ENCODE peak calls at places on chromosomes 4 and X, in six cellular contexts. M is brain microvascular endothelial cell; G is ACHN; R is AML-193; Z is GM03348; U is Jurkat, Clone E6-1. F is an unnamed sample.

GRCh38 chrX:103941201-103941975 is 21.0 kb upstream of the TMSB15B start:
- DNase-seq in M (no peak), G (peak), R (peak), Z (peak), U (peak), F (no peak)

GRCh38 chr4:7392438-7393374 is 42.0 kb downstream of the PSAPL1 start:
- DNase-seq in M (peak), G (no peak), R (no peak), Z (peak), U (no peak), F (no peak)

GRCh38 chr4:73576366-73576765 is 43.9 kb downstream of the RASSF6 start:
- DNase-seq in M (no peak), G (no peak), R (peak), Z (peak), U (no peak), F (no peak)

GRCh38 chr4:55729306-55730142 is 90.1 kb upstream of the EXOC1L start:
- DNase-seq in M (no peak), G (no peak), R (no peak), Z (no peak), U (no peak), F (no peak)

GRCh38 chrX:13837290-13837745 is 20.4 kb upstream of the GPM6B start:
- DNase-seq in M (no peak), G (no peak), R (no peak), Z (no peak), U (no peak), F (no peak)

GRCh38 chrX:136931661-136932060 is 51.1 kb upstream of the RBMX start:
- DNase-seq in M (no peak), G (no peak), R (no peak), Z (no peak), U (no peak), F (no peak)

GRCh38 chrX:107154787-107155620 is 36.4 kb upstream of the RBM41 start:
- DNase-seq in M (peak), G (peak), R (no peak), Z (no peak), U (no peak), F (peak)

GRCh38 chr4:184250795-184251679 is 33.4 kb upstream of the ENPP6 start:
- DNase-seq in M (peak), G (peak), R (peak), Z (peak), U (peak), F (no peak)

GRCh38 chr4:122456228-122457106 is at the start of gene IL2:
- DNase-seq in M (no peak), G (no peak), R (no peak), Z (no peak), U (peak), F (no peak)

GRCh38 chr4:53055716-53056413 is 193.7 kb downstream of the RASL11B start:
- DNase-seq in M (no peak), G (no peak), R (no peak), Z (no peak), U (no peak), F (no peak)

GRCh38 chrX:48472851-48473717 is 2.9 kb upstream of the FTSJ1 start:
- DNase-seq in M (no peak), G (no peak), R (no peak), Z (no peak), U (no peak), F (no peak)

GRCh38 chr4:168505996-168506395 is 9.1 kb downstream of the PALLD start:
- DNase-seq in M (no peak), G (no peak), R (peak), Z (no peak), U (no peak), F (no peak)

GRCh38 chr4:13483142-13484044 is 747 bp downstream of the RAB28 start:
- DNase-seq in M (peak), G (peak), R (no peak), Z (peak), U (peak), F (peak)

GRCh38 chr4:185839770-185840169 is 27.8 kb upstream of the SORBS2 start:
- DNase-seq in M (peak), G (peak), R (no peak), Z (no peak), U (no peak), F (no peak)

GRCh38 chrX:9337056-9337455 is 127.8 kb upstream of the TBL1X start:
- DNase-seq in M (no peak), G (no peak), R (no peak), Z (peak), U (no peak), F (no peak)

GRCh38 chrX:143669395-143669794 is 33.5 kb upstream of the SLITRK4 start:
- DNase-seq in M (no peak), G (peak), R (peak), Z (peak), U (peak), F (no peak)

GRCh38 chr4:147725673-147726072 is 6.2 kb upstream of the ARHGAP10 start:
- DNase-seq in M (no peak), G (no peak), R (no peak), Z (no peak), U (no peak), F (no peak)

GRCh38 chr4:21544410-21544809 is 404.2 kb downstream of the KCNIP4 start:
- DNase-seq in M (no peak), G (no peak), R (no peak), Z (no peak), U (no peak), F (no peak)

GRCh38 chr4:151930372-151930771 is 169.6 kb upstream of the GATB start:
- DNase-seq in M (no peak), G (no peak), R (peak), Z (no peak), U (peak), F (no peak)

GRCh38 chr4:73452953-73453700 is 17.1 kb downstream of the AFP start:
- DNase-seq in M (no peak), G (no peak), R (no peak), Z (no peak), U (no peak), F (no peak)

GRCh38 chr4:106982711-106983211 is 53.4 kb downstream of the DKK2 start:
- DNase-seq in M (no peak), G (no peak), R (no peak), Z (no peak), U (no peak), F (no peak)

GRCh38 chr4:47933798-47934197 is 19.4 kb upstream of the NFXL1 start:
- DNase-seq in M (no peak), G (peak), R (peak), Z (peak), U (peak), F (no peak)

GRCh38 chrX:154412468-154412867 is 1.1 kb downstream of the TAFAZZIN start:
- DNase-seq in M (no peak), G (no peak), R (peak), Z (no peak), U (no peak), F (no peak)

GRCh38 chr4:164068392-164068791 is 573.9 kb downstream of the TMA16 start:
- DNase-seq in M (no peak), G (no peak), R (no peak), Z (no peak), U (no peak), F (no peak)

GRCh38 chr4:98572697-98573096 is 85.7 kb downstream of the TSPAN5 start:
- DNase-seq in M (no peak), G (no peak), R (no peak), Z (no peak), U (no peak), F (no peak)

GRCh38 chr4:168388890-168389289 is 70.3 kb upstream of the DDX60 start:
- DNase-seq in M (peak), G (peak), R (no peak), Z (peak), U (no peak), F (no peak)

GRCh38 chrX:150476183-150476699 is 92.2 kb upstream of the MTM1 start:
- DNase-seq in M (no peak), G (no peak), R (no peak), Z (peak), U (no peak), F (no peak)

GRCh38 chr4:93359609-93360008 is 468.9 kb upstream of the ATOH1 start:
- DNase-seq in M (no peak), G (no peak), R (no peak), Z (no peak), U (no peak), F (no peak)

GRCh38 chr4:141684785-141685184 is 48.4 kb downstream of the IL15 start:
- DNase-seq in M (no peak), G (no peak), R (no peak), Z (no peak), U (no peak), F (no peak)

GRCh38 chrX:1657367-1658082 is 42.7 kb downstream of the ASMT start:
- DNase-seq in M (no peak), G (no peak), R (peak), Z (peak), U (no peak), F (peak)

GRCh38 chr4:152709675-152710438 is 30.1 kb upstream of the TMEM154 start:
- DNase-seq in M (no peak), G (no peak), R (no peak), Z (no peak), U (no peak), F (no peak)

GRCh38 chr4:141153751-141154510 is 20.7 kb upstream of the RNF150 start:
- DNase-seq in M (no peak), G (no peak), R (no peak), Z (no peak), U (no peak), F (no peak)

GRCh38 chr4:124151031-124151430 is 561.5 kb downstream of the ANKRD50 start:
- DNase-seq in M (no peak), G (no peak), R (no peak), Z (peak), U (no peak), F (no peak)

GRCh38 chr4:27917381-27917780 is 1056.7 kb downstream of the STIM2 start:
- DNase-seq in M (no peak), G (no peak), R (no peak), Z (no peak), U (no peak), F (no peak)

GRCh38 chr4:105189855-105190650 is 43.4 kb downstream of the TET2 start:
- DNase-seq in M (no peak), G (no peak), R (no peak), Z (no peak), U (no peak), F (no peak)

GRCh38 chr4:1720163-1720983 is 750 bp downstream of the TMEM129 start:
- DNase-seq in M (no peak), G (peak), R (peak), Z (peak), U (no peak), F (no peak)

GRCh38 chr4:20046179-20046578 is 205.5 kb upstream of the SLIT2 start:
- DNase-seq in M (no peak), G (no peak), R (no peak), Z (no peak), U (no peak), F (no peak)

GRCh38 chr4:36757623-36758311 is 476.4 kb downstream of the DTHD1 start:
- DNase-seq in M (no peak), G (no peak), R (no peak), Z (no peak), U (no peak), F (no peak)